ENCODE peak calls at places on chromosomes 11 and 22, in seven cellular contexts. One of them, this sample, is unnamed.

GRCh38 chr11:70536051-70536877 is 137.9 kb downstream of the CTTN start:
- DNase-seq in A549: no peak
- DNase-seq in endodermal cell: no peak
- DNase-seq in esophagus squamous epithelium: no peak
- DNase-seq in WTC11: no peak
- DNase-seq in MCF 10A: no peak
- DNase-seq in fibroblast of pulmonary artery: no peak
- DNase-seq in this sample: no peak

GRCh38 chr11:2325719-2326118 is 23.9 kb downstream of the TSPAN32 start:
- DNase-seq in A549: no peak
- DNase-seq in endodermal cell: no peak
- DNase-seq in esophagus squamous epithelium: no peak
- DNase-seq in WTC11: no peak
- DNase-seq in MCF 10A: peak
- DNase-seq in fibroblast of pulmonary artery: peak
- DNase-seq in this sample: no peak

GRCh38 chr22:27170491-27170890 is 513.1 kb downstream of the MIAT start:
- DNase-seq in A549: peak
- DNase-seq in endodermal cell: no peak
- DNase-seq in esophagus squamous epithelium: no peak
- DNase-seq in WTC11: no peak
- DNase-seq in MCF 10A: peak
- DNase-seq in fibroblast of pulmonary artery: peak
- DNase-seq in this sample: peak

GRCh38 chr11:101048479-101048878 is 81.1 kb downstream of the PGR start:
- DNase-seq in A549: no peak
- DNase-seq in endodermal cell: no peak
- DNase-seq in esophagus squamous epithelium: no peak
- DNase-seq in WTC11: no peak
- DNase-seq in MCF 10A: no peak
- DNase-seq in fibroblast of pulmonary artery: no peak
- DNase-seq in this sample: no peak

GRCh38 chr11:102476812-102477211 is 24.2 kb upstream of the TMEM123 start:
- DNase-seq in A549: no peak
- DNase-seq in endodermal cell: no peak
- DNase-seq in esophagus squamous epithelium: no peak
- DNase-seq in WTC11: no peak
- DNase-seq in MCF 10A: peak
- DNase-seq in fibroblast of pulmonary artery: peak
- DNase-seq in this sample: no peak

GRCh38 chr11:20913113-20913512 is 243.7 kb downstream of the NELL1 start:
- DNase-seq in A549: no peak
- DNase-seq in endodermal cell: no peak
- DNase-seq in esophagus squamous epithelium: no peak
- DNase-seq in WTC11: no peak
- DNase-seq in MCF 10A: no peak
- DNase-seq in fibroblast of pulmonary artery: no peak
- DNase-seq in this sample: no peak

GRCh38 chr22:44550666-44551491 is 52.8 kb upstream of the RTL6 start:
- DNase-seq in A549: peak
- DNase-seq in endodermal cell: peak
- DNase-seq in esophagus squamous epithelium: no peak
- DNase-seq in WTC11: no peak
- DNase-seq in MCF 10A: peak
- DNase-seq in fibroblast of pulmonary artery: peak
- DNase-seq in this sample: no peak

GRCh38 chr22:41603873-41604332 is 14.3 kb upstream of the PMM1 start:
- DNase-seq in A549: no peak
- DNase-seq in endodermal cell: no peak
- DNase-seq in esophagus squamous epithelium: no peak
- DNase-seq in WTC11: no peak
- DNase-seq in MCF 10A: no peak
- DNase-seq in fibroblast of pulmonary artery: no peak
- DNase-seq in this sample: no peak

GRCh38 chr11:15101072-15101701 is 13.5 kb upstream of the INSC start:
- DNase-seq in A549: peak
- DNase-seq in endodermal cell: peak
- DNase-seq in esophagus squamous epithelium: no peak
- DNase-seq in WTC11: peak
- DNase-seq in MCF 10A: peak
- DNase-seq in fibroblast of pulmonary artery: peak
- DNase-seq in this sample: peak

GRCh38 chr22:42969348-42969975 is 45.5 kb downstream of the PACSIN2 start:
- DNase-seq in A549: no peak
- DNase-seq in endodermal cell: no peak
- DNase-seq in esophagus squamous epithelium: no peak
- DNase-seq in WTC11: no peak
- DNase-seq in MCF 10A: no peak
- DNase-seq in fibroblast of pulmonary artery: peak
- DNase-seq in this sample: no peak

GRCh38 chr11:69241075-69241740 is 52.7 kb upstream of the MYEOV start:
- DNase-seq in A549: no peak
- DNase-seq in endodermal cell: peak
- DNase-seq in esophagus squamous epithelium: no peak
- DNase-seq in WTC11: no peak
- DNase-seq in MCF 10A: no peak
- DNase-seq in fibroblast of pulmonary artery: no peak
- DNase-seq in this sample: no peak

GRCh38 chr11:69239320-69240040 is 54.5 kb upstream of the MYEOV start:
- DNase-seq in A549: no peak
- DNase-seq in endodermal cell: peak
- DNase-seq in esophagus squamous epithelium: no peak
- DNase-seq in WTC11: no peak
- DNase-seq in MCF 10A: no peak
- DNase-seq in fibroblast of pulmonary artery: no peak
- DNase-seq in this sample: no peak

GRCh38 chr11:69238562-69239319 is 55.2 kb upstream of the MYEOV start:
- DNase-seq in A549: no peak
- DNase-seq in endodermal cell: peak
- DNase-seq in esophagus squamous epithelium: no peak
- DNase-seq in WTC11: no peak
- DNase-seq in MCF 10A: no peak
- DNase-seq in fibroblast of pulmonary artery: no peak
- DNase-seq in this sample: no peak

GRCh38 chr11:69241844-69242582 is 51.9 kb upstream of the MYEOV start:
- DNase-seq in A549: no peak
- DNase-seq in endodermal cell: no peak
- DNase-seq in esophagus squamous epithelium: no peak
- DNase-seq in WTC11: no peak
- DNase-seq in MCF 10A: peak
- DNase-seq in fibroblast of pulmonary artery: no peak
- DNase-seq in this sample: no peak

GRCh38 chr11:69240332-69241074 is 53.5 kb upstream of the MYEOV start:
- DNase-seq in A549: no peak
- DNase-seq in endodermal cell: peak
- DNase-seq in esophagus squamous epithelium: no peak
- DNase-seq in WTC11: no peak
- DNase-seq in MCF 10A: peak
- DNase-seq in fibroblast of pulmonary artery: peak
- DNase-seq in this sample: no peak
- TF ChIP-seq CTCF in A549: peak
- TF ChIP-seq CTCF in endodermal cell: peak
- TF ChIP-seq CTCF in esophagus squamous epithelium: peak
- TF ChIP-seq CTCF in WTC11: peak
- TF ChIP-seq CTCF in MCF 10A: peak
- TF ChIP-seq CTCF in fibroblast of pulmonary artery: peak
- TF ChIP-seq CTCF in this sample: no peak

GRCh38 chr11:13188179-13188578 is 89.4 kb upstream of the BMAL1 start:
- DNase-seq in A549: no peak
- DNase-seq in endodermal cell: no peak
- DNase-seq in esophagus squamous epithelium: no peak
- DNase-seq in WTC11: no peak
- DNase-seq in MCF 10A: no peak
- DNase-seq in fibroblast of pulmonary artery: no peak
- DNase-seq in this sample: no peak

GRCh38 chr11:13183826-13184196 is 93.8 kb upstream of the BMAL1 start:
- DNase-seq in A549: no peak
- DNase-seq in endodermal cell: no peak
- DNase-seq in esophagus squamous epithelium: no peak
- DNase-seq in WTC11: no peak
- DNase-seq in MCF 10A: no peak
- DNase-seq in fibroblast of pulmonary artery: no peak
- DNase-seq in this sample: no peak

GRCh38 chr11:13184295-13184794 is 93.2 kb upstream of the BMAL1 start:
- DNase-seq in A549: no peak
- DNase-seq in endodermal cell: no peak
- DNase-seq in esophagus squamous epithelium: no peak
- DNase-seq in WTC11: no peak
- DNase-seq in MCF 10A: no peak
- DNase-seq in fibroblast of pulmonary artery: no peak
- DNase-seq in this sample: no peak

GRCh38 chr11:13183094-13183825 is 94.3 kb upstream of the BMAL1 start:
- DNase-seq in A549: peak
- DNase-seq in endodermal cell: no peak
- DNase-seq in esophagus squamous epithelium: no peak
- DNase-seq in WTC11: no peak
- DNase-seq in MCF 10A: peak
- DNase-seq in fibroblast of pulmonary artery: peak
- DNase-seq in this sample: no peak
- TF ChIP-seq CTCF in A549: peak
- TF ChIP-seq CTCF in endodermal cell: peak
- TF ChIP-seq CTCF in esophagus squamous epithelium: peak
- TF ChIP-seq CTCF in WTC11: peak
- TF ChIP-seq CTCF in MCF 10A: peak
- TF ChIP-seq CTCF in fibroblast of pulmonary artery: peak
- TF ChIP-seq CTCF in this sample: peak

GRCh38 chr22:45867118-45867905 is 109.7 kb downstream of the WNT7B start:
- DNase-seq in A549: no peak
- DNase-seq in endodermal cell: peak
- DNase-seq in esophagus squamous epithelium: no peak
- DNase-seq in WTC11: peak
- DNase-seq in MCF 10A: no peak
- DNase-seq in fibroblast of pulmonary artery: peak
- DNase-seq in this sample: peak
- TF ChIP-seq CTCF in A549: no peak
- TF ChIP-seq CTCF in endodermal cell: peak
- TF ChIP-seq CTCF in esophagus squamous epithelium: peak
- TF ChIP-seq CTCF in WTC11: no peak
- TF ChIP-seq CTCF in MCF 10A: no peak
- TF ChIP-seq CTCF in fibroblast of pulmonary artery: no peak
- TF ChIP-seq CTCF in this sample: no peak

GRCh38 chr11:122153746-122154145 is 37.7 kb upstream of the BLID start:
- DNase-seq in A549: no peak
- DNase-seq in endodermal cell: no peak
- DNase-seq in esophagus squamous epithelium: no peak
- DNase-seq in WTC11: no peak
- DNase-seq in MCF 10A: no peak
- DNase-seq in fibroblast of pulmonary artery: no peak
- DNase-seq in this sample: no peak

GRCh38 chr11:122146475-122146874 is 30.5 kb upstream of the BLID start:
- DNase-seq in A549: peak
- DNase-seq in endodermal cell: no peak
- DNase-seq in esophagus squamous epithelium: no peak
- DNase-seq in WTC11: no peak
- DNase-seq in MCF 10A: peak
- DNase-seq in fibroblast of pulmonary artery: no peak
- DNase-seq in this sample: no peak

GRCh38 chr11:122154227-122154626 is 38.2 kb upstream of the BLID start:
- DNase-seq in A549: no peak
- DNase-seq in endodermal cell: no peak
- DNase-seq in esophagus squamous epithelium: no peak
- DNase-seq in WTC11: no peak
- DNase-seq in MCF 10A: no peak
- DNase-seq in fibroblast of pulmonary artery: no peak
- DNase-seq in this sample: no peak

GRCh38 chr11:122149232-122149631 is 33.2 kb upstream of the BLID start:
- DNase-seq in A549: no peak
- DNase-seq in endodermal cell: no peak
- DNase-seq in esophagus squamous epithelium: no peak
- DNase-seq in WTC11: no peak
- DNase-seq in MCF 10A: no peak
- DNase-seq in fibroblast of pulmonary artery: no peak
- DNase-seq in this sample: no peak

GRCh38 chr11:122150484-122151124 is 34.6 kb upstream of the BLID start:
- DNase-seq in A549: peak
- DNase-seq in endodermal cell: no peak
- DNase-seq in esophagus squamous epithelium: no peak
- DNase-seq in WTC11: no peak
- DNase-seq in MCF 10A: no peak
- DNase-seq in fibroblast of pulmonary artery: no peak
- DNase-seq in this sample: no peak
- TF ChIP-seq CTCF in A549: no peak
- TF ChIP-seq CTCF in endodermal cell: no peak
- TF ChIP-seq CTCF in esophagus squamous epithelium: no peak
- TF ChIP-seq CTCF in WTC11: no peak
- TF ChIP-seq CTCF in MCF 10A: no peak
- TF ChIP-seq CTCF in fibroblast of pulmonary artery: no peak
- TF ChIP-seq CTCF in this sample: no peak

This sample was measured in nephron progenitor cell.